ENCODE peak calls at places on chromosomes 4 and X, in eight cellular contexts. N, I, O, C, P, Y, X and B are unnamed samples.

GRCh38 chr4:156553659-156554058 is 417.9 kb downstream of the PDGFC start:
- DNase-seq in X (no peak), C (no peak), O (no peak), I (no peak), P (no peak), N (peak; percentile 7), Y (no peak), B (no peak)

GRCh38 chrX:113594504-113594903 is 753.9 kb upstream of the AMOT start:
- DNase-seq in X (no peak), C (no peak), N (no peak), Y (no peak), I (no peak), O (no peak), P (no peak), B (no peak)

GRCh38 chr4:187485676-187486075 is 509.9 kb upstream of the ZFP42 start:
- DNase-seq in P (no peak), I (peak; percentile 45), X (no peak), N (no peak), O (no peak), C (no peak), Y (no peak), B (no peak)

GRCh38 chr4:17385403-17385802 is 126.5 kb downstream of the QDPR start:
- DNase-seq in I (no peak), N (peak; percentile 66), P (no peak), C (no peak), X (no peak), O (no peak), Y (peak; percentile 54), B (peak; percentile 9)

GRCh38 chr4:84912741-84913140 is 53.7 kb downstream of the WDFY3 start:
- DNase-seq in I (no peak), C (no peak), N (no peak), X (no peak), P (no peak), O (no peak), Y (no peak), B (no peak)

GRCh38 chr4:81605278-81605677 is 133.6 kb upstream of the RASGEF1B start:
- DNase-seq in P (no peak), I (no peak), X (no peak), O (no peak), N (no peak), Y (no peak), C (no peak), B (no peak)

GRCh38 chr4:127509155-127509554 is 123.6 kb upstream of the INTU start:
- DNase-seq in I (no peak), P (no peak), Y (no peak), N (no peak), O (no peak), C (no peak), X (no peak), B (no peak)

GRCh38 chr4:186168750-186169149 is 22.6 kb upstream of the CYP4V2 start:
- DNase-seq in O (no peak), P (no peak), Y (no peak), X (no peak), C (no peak), I (peak; percentile 55), N (no peak), B (no peak)

GRCh38 chr4:147724468-147725201 is 7.3 kb upstream of the ARHGAP10 start:
- DNase-seq in Y (no peak), I (no peak), P (no peak), O (no peak), X (no peak), N (no peak), C (no peak), B (no peak)

GRCh38 chrX:46444011-46444410 is 101.2 kb downstream of the ZNF674 start:
- DNase-seq in X (no peak), C (no peak), I (no peak), Y (no peak), O (no peak), N (peak; percentile 84), P (peak; percentile 34), B (no peak)

GRCh38 chrX:46447384-46447783 is 97.8 kb downstream of the ZNF674 start:
- DNase-seq in N (no peak), I (no peak), O (peak; percentile 53), P (no peak), Y (peak; percentile 44), C (no peak), X (no peak), B (no peak)

GRCh38 chrX:46446727-46447378 is 98.4 kb downstream of the ZNF674 start:
- DNase-seq in C (peak; percentile 62), Y (peak; percentile 87), X (peak; percentile 81), O (peak; percentile 82), N (peak; percentile 92), P (peak; percentile 88), I (peak; percentile 92), B (peak; percentile 88)
- TF ChIP-seq POLR2A in C (peak; percentile 59), Y (peak; percentile 61), X (peak; percentile 35), O (peak; percentile 39), N (peak; percentile 44), P (peak; percentile 62), I (peak; percentile 59), B (peak; percentile 59)

DNA sequence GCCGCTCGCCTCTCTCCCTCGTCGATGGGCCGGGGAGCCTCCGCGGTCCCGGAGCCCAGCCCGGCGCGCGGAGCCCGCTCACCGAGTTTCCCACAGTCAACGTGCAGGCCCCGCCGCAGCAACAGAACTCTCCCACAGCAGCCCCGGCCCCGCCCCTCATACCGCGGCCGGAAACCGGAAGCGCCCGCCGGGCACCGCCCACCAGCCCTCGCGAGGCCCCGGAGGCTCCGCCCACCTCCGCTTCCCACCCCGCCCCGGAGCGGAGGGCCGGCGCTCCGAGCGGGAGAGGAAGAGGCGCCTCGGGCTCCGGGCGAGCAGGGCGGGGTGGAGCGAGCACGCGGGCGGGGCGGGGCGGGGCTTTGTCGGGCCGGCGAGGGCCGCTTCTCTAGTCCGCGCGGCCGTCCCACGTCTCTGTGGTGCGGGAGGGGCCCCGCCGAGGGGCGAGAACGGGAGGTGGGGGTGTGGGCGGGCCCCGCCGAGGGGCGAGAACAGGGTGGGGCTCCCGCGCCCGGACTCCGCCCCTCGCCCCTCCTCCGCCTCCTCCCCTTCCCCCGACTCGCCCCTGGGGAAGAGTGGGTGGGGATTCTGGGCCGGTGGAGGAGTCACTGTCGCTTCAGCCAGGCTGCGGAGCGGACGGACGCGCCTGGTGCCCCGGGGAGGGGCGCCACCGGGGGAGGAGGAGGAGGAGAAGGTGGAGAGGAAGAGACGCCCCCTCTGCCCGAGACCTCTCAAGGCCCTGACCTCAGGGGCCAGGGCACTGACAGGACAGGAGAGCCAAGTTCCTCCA is at the start of the genes ABCD1 and BCAP31:
- DNase-seq in I (peak; percentile 94), Y (peak; percentile 93), P (peak; percentile 87), N (peak; percentile 91), C (peak; percentile 76), O (peak; percentile 93), X (peak; percentile 86), B (peak; percentile 92)
- TF ChIP-seq POLR2A in I (peak; percentile 75), Y (peak; percentile 89), P (peak; percentile 60), N (peak; percentile 45), C (peak; percentile 61), O (peak; percentile 93), X (peak; percentile 88), B (peak; percentile 30)

GRCh38 chrX:14872851-14873675 is at the start of the genes FANCB and MOSPD2:
- DNase-seq in N (peak; percentile 95), Y (peak; percentile 94), I (peak; percentile 94), X (peak; percentile 92), O (peak; percentile 93), P (peak; percentile 95), C (peak; percentile 80), B (peak; percentile 96)
- TF ChIP-seq POLR2A in N (peak; percentile 71), Y (peak; percentile 55), I (no peak), X (peak; percentile 13), O (peak; percentile 47), P (peak; percentile 45), C (peak; percentile 43), B (peak; percentile 74)

GRCh38 chr4:139887378-139887801 is 221.8 kb downstream of the MGST2 start:
- DNase-seq in O (no peak), C (no peak), X (no peak), P (no peak), I (peak; percentile 80), Y (no peak), N (no peak), B (no peak)

GRCh38 chr4:139887962-139888735 is 222.5 kb downstream of the MGST2 start:
- DNase-seq in Y (no peak), N (no peak), X (no peak), C (no peak), O (no peak), I (peak; percentile 84), P (no peak), B (no peak)

GRCh38 chr4:139889194-139889762 is 223.7 kb downstream of the MGST2 start:
- DNase-seq in O (no peak), I (no peak), Y (no peak), N (no peak), X (no peak), P (no peak), C (no peak), B (no peak)

GRCh38 chr4:139886798-139887197 is 221.2 kb downstream of the MGST2 start:
- DNase-seq in O (no peak), P (no peak), C (no peak), Y (no peak), N (no peak), X (no peak), I (no peak), B (no peak)

GRCh38 chr4:139884438-139884837 is 218.8 kb downstream of the MGST2 start:
- DNase-seq in X (no peak), N (no peak), O (no peak), P (no peak), I (peak; percentile 68), C (no peak), Y (no peak), B (no peak)
- TF ChIP-seq POLR2A in X (no peak), N (no peak), O (no peak), P (no peak), I (no peak), C (no peak), Y (no peak), B (no peak)